ENCODE peak calls at places on chromosomes 16 and 17, in four cellular contexts. Z is fibroblast of pulmonary artery, J is B cell, V is A549. O is an unnamed sample.

GRCh38 chr16:11128211-11129123 is 127.5 kb downstream of the SOCS1 start:
- DNase-seq in Z (peak; percentile 81), J (no peak), V (no peak), O (no peak)

GRCh38 chr17:83136156-83136555 is 56.7 kb downstream of the METRNL start:
- DNase-seq in Z (no peak), J (no peak), V (no peak), O (no peak)

GRCh38 chr17:33487187-33487586 is 194.1 kb upstream of the ASIC2 start:
- DNase-seq in Z (no peak), J (no peak), V (no peak), O (no peak)

GRCh38 chr17:39096435-39097158 is 54.8 kb downstream of the PLXDC1 start:
- DNase-seq in Z (no peak), J (peak; percentile 42), V (no peak), O (no peak)

GRCh38 chr16:68508013-68508412 is 31.1 kb upstream of the ZFP90 start:
- DNase-seq in Z (no peak), J (no peak), V (no peak), O (no peak)

GRCh38 chr17:9693755-9694154 is 48.4 kb downstream of the USP43 start:
- DNase-seq in Z (no peak), J (no peak), V (no peak), O (no peak)

GRCh38 chr17:80381416-80381923 is 33.5 kb upstream of the ENDOV start:
- DNase-seq in Z (no peak), J (no peak), V (no peak), O (no peak)

GRCh38 chr17:48484850-48485249 is 46.0 kb downstream of the HOXB1 start:
- DNase-seq in Z (no peak), J (no peak), V (peak; percentile 45), O (no peak)

GRCh38 chr16:27539636-27540035 is 10.1 kb downstream of the GTF3C1 start:
- DNase-seq in Z (no peak), J (no peak), V (no peak), O (no peak)

GRCh38 chr16:11497329-11497805 is 89.4 kb downstream of the LITAF start:
- DNase-seq in Z (peak; percentile 55), J (no peak), V (peak; percentile 92), O (peak; percentile 41)

GRCh38 chr16:21563676-21564075 is 35.7 kb upstream of the METTL9 start:
- DNase-seq in Z (no peak), J (no peak), V (no peak), O (no peak)

GRCh38 chr17:45103269-45103795 is 29.0 kb downstream of the PLCD3 start:
- DNase-seq in Z (no peak), J (no peak), V (no peak), O (no peak)

GRCh38 chr17:41812176-41813038 is at the start of gene FKBP10:
- DNase-seq in Z (peak; percentile 88), J (no peak), V (peak; percentile 88), O (peak; percentile 81)

GRCh38 chr16:84132527-84133285 is 12.3 kb downstream of the HSDL1 start:
- DNase-seq in Z (no peak), J (no peak), V (no peak), O (no peak)

GRCh38 chr17:68462381-68463210 is 5.3 kb upstream of the WIPI1 start:
- DNase-seq in Z (peak; percentile 88), J (peak; percentile 78), V (peak; percentile 87), O (peak; percentile 60)

GRCh38 chr16:48366165-48367093 is 18.8 kb downstream of the SIAH1 start:
- DNase-seq in Z (peak; percentile 93), J (peak; percentile 66), V (peak; percentile 88), O (no peak)

GRCh38 chr17:7408341-7408740 is 696 bp downstream of the NLGN2 start:
- DNase-seq in Z (no peak), J (no peak), V (no peak), O (no peak)

GRCh38 chr17:37648555-37648954 is 5.3 kb upstream of the DDX52 start:
- DNase-seq in Z (peak; percentile 87), J (no peak), V (no peak), O (no peak)

GRCh38 chr16:3480901-3481695 is 14.2 kb downstream of the C16orf90 start:
- DNase-seq in Z (no peak), J (no peak), V (no peak), O (no peak)

GRCh38 chr16:1688807-1689560 is 10.9 kb downstream of the JPT2 start:
- DNase-seq in Z (peak; percentile 61), J (no peak), V (peak; percentile 93), O (no peak)

GRCh38 chr16:10078541-10078949 is 103.7 kb downstream of the GRIN2A start:
- DNase-seq in Z (no peak), J (no peak), V (no peak), O (peak; percentile 2)
- TF ChIP-seq CTCF in Z (no peak), J (no peak), V (no peak), O (no peak)

GRCh38 chr17:71118039-71118438 is 948.7 kb downstream of the KCNJ2 start:
- DNase-seq in Z (no peak), J (no peak), V (peak; percentile 26), O (no peak)
- TF ChIP-seq CTCF in Z (peak; percentile 2), J (no peak), V (peak; percentile 44), O (peak; percentile 51)

GRCh38 chr17:57915980-57916757 is 39.0 kb downstream of the CUEDC1 start:
- DNase-seq in Z (no peak), J (no peak), V (no peak), O (peak; percentile 74)

GRCh38 chr17:57914274-57915147 is 40.7 kb downstream of the CUEDC1 start:
- DNase-seq in Z (no peak), J (no peak), V (no peak), O (no peak)

GRCh38 chr17:57918017-57918895 is 37.0 kb downstream of the CUEDC1 start:
- DNase-seq in Z (peak; percentile 51), J (no peak), V (no peak), O (no peak)

GRCh38 chr17:57915532-57915931 is 39.7 kb downstream of the CUEDC1 start:
- DNase-seq in Z (no peak), J (no peak), V (no peak), O (no peak)

DNA sequence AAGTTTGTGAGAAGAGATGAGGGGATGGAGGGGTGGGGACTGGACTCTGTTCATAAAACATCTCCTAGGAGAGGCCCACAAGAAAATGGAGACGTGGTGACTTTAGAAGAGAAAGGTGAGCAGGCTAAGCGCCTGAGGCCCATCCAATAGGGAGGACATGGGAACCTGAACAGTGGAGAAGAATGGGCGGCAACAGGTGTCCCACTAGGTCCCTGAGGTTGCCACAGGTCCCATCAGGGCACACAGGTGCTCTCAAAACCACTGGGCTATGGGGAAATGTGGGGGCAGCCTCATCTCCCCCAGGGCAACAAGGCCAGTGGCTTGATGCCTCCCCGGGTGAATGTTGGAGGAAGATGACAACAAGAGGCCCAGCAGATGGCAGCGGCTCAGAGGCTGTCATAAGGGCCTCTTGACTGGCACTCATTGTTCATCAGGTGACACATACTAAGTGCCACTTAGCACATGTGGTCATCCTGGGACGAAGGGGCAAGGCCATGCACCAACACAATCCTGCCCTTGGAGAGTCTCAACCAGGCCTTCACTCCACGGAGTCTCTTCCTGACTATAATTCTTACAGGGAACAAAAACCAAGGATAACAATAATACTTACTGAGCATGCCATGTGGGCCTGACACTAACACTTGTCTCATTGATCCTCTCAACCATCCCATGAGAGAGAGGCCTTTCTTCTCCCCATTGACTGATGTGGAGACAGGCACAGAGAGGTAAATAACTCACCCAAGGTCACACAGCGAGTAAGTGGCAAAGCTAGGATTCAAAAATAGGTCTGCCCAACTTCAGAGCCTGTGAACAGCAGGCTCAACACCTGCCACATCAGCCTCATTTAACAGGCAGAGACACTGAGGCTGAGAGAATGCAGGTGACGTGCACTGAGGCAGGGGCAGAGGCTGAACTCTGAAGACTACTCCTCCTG is 38.0 kb downstream of the CUEDC1 start:
- DNase-seq in Z (no peak), J (peak; percentile 59), V (peak; percentile 63), O (no peak)
- TF ChIP-seq CTCF in Z (no peak), J (peak; percentile 37), V (peak; percentile 28), O (no peak)

GRCh38 chr17:72657467-72658317 is 434.8 kb downstream of the SLC39A11 start:
- DNase-seq in Z (no peak), J (no peak), V (peak; percentile 60), O (no peak)
- TF ChIP-seq CTCF in Z (no peak), J (no peak), V (peak; percentile 53), O (no peak)

DNA sequence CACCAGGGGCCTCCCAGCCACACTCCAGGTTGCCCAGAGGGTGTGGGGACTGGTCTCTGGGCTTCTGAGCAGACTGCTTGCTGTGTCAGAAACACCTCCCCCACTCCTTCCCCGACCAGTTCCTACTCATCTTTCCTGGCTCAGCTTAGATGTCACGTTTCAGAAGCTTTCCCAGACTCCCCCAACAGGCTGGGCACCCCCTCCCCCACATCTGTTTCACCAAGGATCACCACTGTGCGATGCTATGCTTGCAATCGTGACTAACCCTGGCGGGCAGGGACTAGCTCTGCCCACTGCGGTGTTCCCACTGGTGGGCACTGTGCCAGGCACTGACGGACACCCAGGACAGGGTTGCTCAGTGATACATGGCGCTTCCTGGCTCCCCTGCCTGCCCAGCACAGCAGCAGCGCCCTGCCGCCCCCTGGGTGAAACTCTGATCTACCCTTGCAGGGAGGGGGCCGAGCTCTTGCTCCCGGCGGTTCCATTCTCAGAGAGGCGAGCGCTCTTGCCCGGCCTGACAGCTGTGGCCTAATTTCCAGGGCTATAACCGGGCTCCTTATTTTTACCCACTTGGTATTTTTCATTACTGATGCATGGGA is 29.4 kb upstream of the MTSS2 start:
- DNase-seq in Z (peak; percentile 95), J (no peak), V (peak; percentile 87), O (no peak)
- TF ChIP-seq CTCF in Z (peak; percentile 7), J (no peak), V (no peak), O (no peak)

DNA sequence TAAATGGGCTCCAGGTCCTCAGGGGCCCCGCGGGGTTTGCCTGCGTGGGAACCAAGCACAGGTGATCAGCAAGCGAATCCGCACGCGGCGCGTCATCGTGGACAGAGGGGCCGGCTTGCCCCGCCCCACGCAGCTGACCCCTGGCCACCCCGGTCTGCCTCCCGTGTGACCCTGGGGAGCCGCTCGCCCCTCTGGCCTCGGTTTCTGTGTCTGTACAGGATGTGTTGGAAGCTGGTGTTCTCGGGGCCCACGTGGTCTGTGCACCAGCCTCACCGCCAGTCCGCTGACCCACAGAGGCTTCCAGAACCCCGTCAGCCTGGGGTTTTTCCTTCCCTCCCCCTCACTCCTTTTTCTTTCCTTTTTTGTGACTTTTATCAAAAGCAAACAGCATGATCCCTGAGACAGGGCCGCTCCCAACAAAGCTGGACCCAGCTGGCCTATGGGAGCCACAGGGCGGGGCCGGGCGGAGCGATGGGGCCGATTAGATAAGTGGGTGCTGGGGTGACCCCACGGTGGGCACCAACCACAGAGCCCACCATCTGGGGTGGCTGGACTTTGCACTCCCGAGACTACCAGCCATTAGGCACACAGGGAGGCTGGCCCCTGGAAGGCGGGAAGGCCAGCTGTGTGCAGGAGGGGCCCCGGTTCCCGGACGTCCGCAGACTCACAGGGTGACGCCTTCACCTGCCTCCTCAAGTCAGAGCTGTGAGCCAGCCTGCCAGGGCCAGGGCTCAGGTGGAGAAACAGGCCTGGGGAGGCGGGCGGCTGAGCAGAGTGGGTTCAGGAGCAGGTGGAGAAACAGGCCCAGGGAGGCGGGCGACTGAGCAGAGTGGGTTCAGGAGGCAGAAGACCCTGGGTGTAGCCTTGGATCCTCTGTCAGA is 56.0 kb downstream of the ZFPM1 start:
- DNase-seq in Z (no peak), J (no peak), V (no peak), O (no peak)
- TF ChIP-seq CTCF in Z (no peak), J (no peak), V (no peak), O (no peak)

GRCh38 chr17:77256710-77257109 is 115.9 kb downstream of the SEC14L1 start:
- DNase-seq in Z (no peak), J (no peak), V (no peak), O (no peak)
- TF ChIP-seq CTCF in Z (no peak), J (no peak), V (no peak), O (no peak)